ENCODE peak calls at places on chromosomes 16 and 17, in eight cellular contexts. G is AG09319; D is GM13977; L is H1; C is CD4-positive, alpha-beta T cell; S is left ventricle myocardium inferior; H is GM23338; I is epithelial cell of proximal tubule. M is an unnamed sample.

GRCh38 chr17:40615295-40615988 is 32.2 kb downstream of the SMARCE1 start:
- DNase-seq in G (no peak), D (peak; percentile 77), L (peak; percentile 49), C (no peak), S (no peak), H (peak; percentile 85), I (peak; percentile 72), M (peak; percentile 81)

GRCh38 chr17:82440991-82441627 is 9.4 kb downstream of the CYBC1 start:
- DNase-seq in G (no peak), D (no peak), L (no peak), C (no peak), S (no peak), H (peak; percentile 50), I (no peak), M (no peak)

GRCh38 chr17:39666601-39667261 is 1.5 kb upstream of the PNMT start:
- DNase-seq in G (no peak), D (no peak), L (no peak), C (no peak), S (peak; percentile 85), H (no peak), I (no peak), M (no peak)

GRCh38 chr16:56350491-56351405 is 74.6 kb downstream of the AMFR start:
- DNase-seq in G (no peak), D (no peak), L (no peak), C (no peak), S (no peak), H (no peak), I (no peak), M (no peak)

GRCh38 chr16:66300037-66300436 is 66.5 kb upstream of the CDH5 start:
- DNase-seq in G (no peak), D (no peak), L (no peak), C (no peak), S (no peak), H (no peak), I (no peak), M (no peak)

GRCh38 chr17:55154101-55154500 is 110.7 kb upstream of the HLF start:
- DNase-seq in G (no peak), D (no peak), L (no peak), C (no peak), S (no peak), H (no peak), I (no peak), M (no peak)

GRCh38 chr17:6577686-6578263 is 21.4 kb upstream of the PITPNM3 start:
- DNase-seq in G (no peak), D (no peak), L (no peak), C (no peak), S (no peak), H (peak; percentile 49), I (no peak), M (no peak)

GRCh38 chr17:35529868-35530267 is 7.6 kb downstream of the SLFN12L start:
- DNase-seq in G (no peak), D (no peak), L (no peak), C (no peak), S (no peak), H (no peak), I (no peak), M (no peak)

GRCh38 chr17:62963296-62963695 is 2.7 kb upstream of the TANC2 start:
- DNase-seq in G (peak; percentile 4), D (no peak), L (no peak), C (no peak), S (no peak), H (no peak), I (no peak), M (no peak)

GRCh38 chr16:48879173-48879926 is 269.4 kb upstream of the N4BP1 start:
- DNase-seq in G (no peak), D (no peak), L (no peak), C (no peak), S (no peak), H (no peak), I (no peak), M (no peak)

GRCh38 chr17:39737761-39738567 is at the start of gene GRB7:
- DNase-seq in G (no peak), D (no peak), L (no peak), C (no peak), S (no peak), H (peak; percentile 82), I (no peak), M (no peak)

GRCh38 chr16:52677487-52677886 is 130.5 kb upstream of the TOX3 start:
- DNase-seq in G (no peak), D (no peak), L (no peak), C (no peak), S (no peak), H (no peak), I (no peak), M (no peak)

GRCh38 chr17:7001562-7001961 is 5.7 kb downstream of the ALOX12 start:
- DNase-seq in G (no peak), D (no peak), L (no peak), C (peak; percentile 45), S (no peak), H (peak; percentile 69), I (no peak), M (no peak)

GRCh38 chr17:1168537-1169234 is 11.1 kb downstream of the ABR start:
- DNase-seq in G (no peak), D (no peak), L (no peak), C (no peak), S (no peak), H (no peak), I (no peak), M (no peak)

GRCh38 chr16:89822188-89823086 is 5.8 kb upstream of the SPIRE2 start:
- DNase-seq in G (no peak), D (no peak), L (no peak), C (no peak), S (no peak), H (no peak), I (no peak), M (no peak)

GRCh38 chr17:64196626-64197025 is 66.4 kb downstream of the TEX2 start:
- DNase-seq in G (peak; percentile 24), D (no peak), L (no peak), C (no peak), S (no peak), H (no peak), I (no peak), M (no peak)

GRCh38 chr16:87735270-87736002 is 30.4 kb downstream of the KLHDC4 start:
- DNase-seq in G (no peak), D (no peak), L (no peak), C (no peak), S (no peak), H (no peak), I (no peak), M (no peak)

GRCh38 chr16:159136-159849 is 6.5 kb upstream of the HBM start:
- DNase-seq in G (no peak), D (no peak), L (no peak), C (no peak), S (no peak), H (no peak), I (no peak), M (no peak)

GRCh38 chr16:75053791-75054555 is 55.1 kb downstream of the ZNRF1 start:
- DNase-seq in G (no peak), D (no peak), L (no peak), C (no peak), S (peak; percentile 70), H (no peak), I (no peak), M (no peak)

GRCh38 chr17:43211480-43212402 is at the start of gene TMEM106A:
- DNase-seq in G (peak; percentile 69), D (peak; percentile 91), L (peak; percentile 34), C (peak; percentile 62), S (peak; percentile 81), H (peak; percentile 89), I (peak; percentile 13), M (peak; percentile 94)
- TF ChIP-seq CTCF in G (peak; percentile 34), D (peak; percentile 26), L (peak; percentile 41), C (peak; percentile 61), S (peak; percentile 50), H (peak; percentile 36), I (peak; percentile 33), M (peak; percentile 6)

DNA sequence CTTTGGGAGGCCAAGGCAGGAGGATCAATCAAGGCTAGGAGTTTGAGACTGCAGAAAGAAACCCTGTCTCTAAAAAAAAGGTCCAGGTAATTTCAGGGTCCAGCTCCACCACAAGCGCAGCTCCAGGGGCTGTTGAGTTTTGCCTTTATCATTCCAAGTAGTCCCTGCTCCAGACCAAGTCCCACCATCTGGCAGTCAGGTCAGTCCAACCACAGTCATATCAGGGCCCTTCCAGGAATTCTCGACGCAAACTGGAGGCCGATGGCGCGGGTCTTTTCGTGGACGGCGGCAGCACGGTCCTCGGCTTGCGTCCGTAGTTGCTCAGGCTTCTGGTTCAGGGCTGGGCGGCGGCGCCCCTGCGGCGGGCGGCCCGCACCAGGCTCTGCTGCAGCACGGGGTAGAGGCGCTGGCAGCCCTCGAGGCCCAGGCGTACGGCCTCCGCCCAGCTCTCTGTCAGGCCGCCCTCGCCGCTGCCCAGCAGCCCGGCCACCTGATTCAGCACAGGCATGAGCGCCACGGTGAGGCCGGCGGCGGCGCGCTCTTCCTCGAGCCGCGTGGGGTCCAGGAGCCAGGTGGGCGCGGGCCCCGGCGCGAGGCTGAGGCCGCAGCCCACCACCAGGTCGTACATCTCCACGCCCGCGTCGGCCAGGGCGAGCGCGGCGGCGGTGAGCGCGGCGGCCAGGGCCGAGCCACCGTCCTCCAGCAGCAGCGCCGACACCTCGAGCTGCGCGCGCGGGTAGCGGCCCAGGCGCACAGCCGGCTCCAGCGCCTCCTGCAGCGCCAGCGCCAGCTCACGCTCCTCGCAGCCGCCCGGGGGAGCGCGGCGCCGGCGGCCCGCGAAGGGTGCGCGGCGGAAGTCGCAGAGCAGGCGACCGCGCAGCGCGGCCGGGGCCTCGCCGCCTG is 741 bp downstream of the EXOSC6 start:
- DNase-seq in G (no peak), D (peak; percentile 81), L (no peak), C (peak; percentile 14), S (no peak), H (peak; percentile 62), I (no peak), M (peak; percentile 62)
- TF ChIP-seq CTCF in G (no peak), D (peak; percentile 26), L (no peak), C (no peak), S (no peak), H (peak; percentile 27), I (peak; percentile 12), M (no peak)

DNA sequence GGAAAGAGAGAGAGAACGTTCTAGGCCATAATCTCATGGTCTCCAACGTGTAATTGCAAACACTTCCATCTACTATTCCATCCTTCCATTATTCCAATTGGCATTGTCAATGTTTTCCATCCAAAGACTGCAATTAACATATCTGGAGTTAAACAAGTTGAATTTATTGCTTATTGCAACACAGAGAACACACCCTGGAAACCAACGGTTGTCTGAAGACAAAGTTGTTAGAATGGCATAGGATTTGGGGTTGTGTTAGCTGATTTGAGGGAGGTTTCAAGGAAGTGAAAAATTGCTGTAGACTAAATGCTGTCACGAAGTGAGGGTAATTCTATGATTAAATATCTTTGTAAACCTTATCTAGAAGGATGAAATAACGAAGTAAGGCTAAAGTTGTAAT is 178.8 kb downstream of the CNTNAP4 start:
- DNase-seq in G (no peak), D (no peak), L (no peak), C (no peak), S (no peak), H (no peak), I (no peak), M (no peak)
- TF ChIP-seq CTCF in G (no peak), D (no peak), L (no peak), C (no peak), S (no peak), H (no peak), I (no peak), M (no peak)

DNA sequence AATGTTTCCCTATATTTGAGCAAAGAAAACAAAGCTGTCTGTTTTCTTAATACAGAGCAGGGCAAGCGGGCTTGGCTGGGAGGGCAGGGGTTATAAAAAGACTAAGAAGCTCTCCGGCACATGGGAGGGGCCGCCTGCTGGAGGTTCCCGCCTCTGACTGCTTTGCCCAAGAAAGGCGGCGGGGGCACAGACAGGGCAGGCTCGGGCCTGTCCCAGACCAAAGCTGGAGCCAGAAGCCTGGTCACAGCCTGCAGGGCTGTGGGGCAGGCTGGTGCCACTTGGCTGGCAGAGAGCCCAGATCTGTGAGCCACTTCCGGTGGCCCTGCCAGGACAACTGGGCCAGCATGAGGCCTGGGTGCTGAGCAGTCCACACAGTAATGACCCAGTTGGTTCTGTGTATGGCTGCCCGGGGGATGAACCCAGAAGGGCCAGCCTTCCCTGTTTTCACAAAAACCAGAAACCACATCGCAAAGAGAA is 89.4 kb downstream of the LITAF start:
- DNase-seq in G (peak; percentile 20), D (peak; percentile 50), L (no peak), C (no peak), S (peak; percentile 89), H (peak; percentile 74), I (no peak), M (no peak)
- TF ChIP-seq CTCF in G (peak; percentile 25), D (no peak), L (peak; percentile 4), C (no peak), S (peak; percentile 28), H (no peak), I (peak; percentile 13), M (no peak)